ENCODE peak calls at places on chromosomes 11 and 22, in eight cellular contexts. One of them, this sample, is unnamed.

GRCh38 chr22:39498368-39498767 is 3.7 kb upstream of the MIEF1 start:
- DNase-seq in HAP-1: no peak
- DNase-seq in ureter: no peak
- DNase-seq in AG08395: no peak
- DNase-seq in GM23338: no peak
- DNase-seq in NCI-H146: peak
- DNase-seq in hepatocyte: no peak
- DNase-seq in amniotic stem cell: no peak
- DNase-seq in this sample: no peak

GRCh38 chr22:49327411-49327810 is 500.3 kb downstream of the BRD1 start:
- DNase-seq in HAP-1: no peak
- DNase-seq in ureter: peak
- DNase-seq in AG08395: no peak
- DNase-seq in GM23338: no peak
- DNase-seq in NCI-H146: no peak
- DNase-seq in hepatocyte: no peak
- DNase-seq in amniotic stem cell: no peak
- DNase-seq in this sample: no peak

GRCh38 chr11:44162662-44163061 is 67.2 kb downstream of the EXT2 start:
- DNase-seq in HAP-1: no peak
- DNase-seq in ureter: no peak
- DNase-seq in AG08395: no peak
- DNase-seq in GM23338: no peak
- DNase-seq in NCI-H146: no peak
- DNase-seq in hepatocyte: no peak
- DNase-seq in amniotic stem cell: no peak
- DNase-seq in this sample: no peak

GRCh38 chr11:69918231-69918937 is 99.2 kb upstream of the FGF3 start:
- DNase-seq in HAP-1: no peak
- DNase-seq in ureter: no peak
- DNase-seq in AG08395: no peak
- DNase-seq in GM23338: no peak
- DNase-seq in NCI-H146: no peak
- DNase-seq in hepatocyte: no peak
- DNase-seq in amniotic stem cell: no peak
- DNase-seq in this sample: no peak

GRCh38 chr11:109865558-109866186 is 227.5 kb upstream of the ZC3H12C start:
- DNase-seq in HAP-1: no peak
- DNase-seq in ureter: no peak
- DNase-seq in AG08395: peak
- DNase-seq in GM23338: peak
- DNase-seq in NCI-H146: peak
- DNase-seq in hepatocyte: no peak
- DNase-seq in amniotic stem cell: no peak
- DNase-seq in this sample: no peak

GRCh38 chr11:201936-202335 is 5.3 kb downstream of the BET1L start:
- DNase-seq in HAP-1: peak
- DNase-seq in ureter: no peak
- DNase-seq in AG08395: no peak
- DNase-seq in GM23338: peak
- DNase-seq in NCI-H146: no peak
- DNase-seq in hepatocyte: no peak
- DNase-seq in amniotic stem cell: no peak
- DNase-seq in this sample: no peak

GRCh38 chr11:78708388-78708787 is 133.7 kb upstream of the NARS2 start:
- DNase-seq in HAP-1: no peak
- DNase-seq in ureter: no peak
- DNase-seq in AG08395: peak
- DNase-seq in GM23338: peak
- DNase-seq in NCI-H146: no peak
- DNase-seq in hepatocyte: no peak
- DNase-seq in amniotic stem cell: no peak
- DNase-seq in this sample: no peak

GRCh38 chr22:46865052-46865434 is 102.6 kb downstream of the TBC1D22A start:
- DNase-seq in HAP-1: no peak
- DNase-seq in ureter: no peak
- DNase-seq in AG08395: no peak
- DNase-seq in GM23338: no peak
- DNase-seq in NCI-H146: peak
- DNase-seq in hepatocyte: no peak
- DNase-seq in amniotic stem cell: no peak
- DNase-seq in this sample: no peak

GRCh38 chr11:380095-380480 is 10.8 kb downstream of the B4GALNT4 start:
- DNase-seq in HAP-1: no peak
- DNase-seq in ureter: no peak
- DNase-seq in AG08395: no peak
- DNase-seq in GM23338: no peak
- DNase-seq in NCI-H146: no peak
- DNase-seq in hepatocyte: no peak
- DNase-seq in amniotic stem cell: no peak
- DNase-seq in this sample: no peak

GRCh38 chr11:86459682-86460460 is 85.2 kb downstream of the CCDC81 start:
- DNase-seq in HAP-1: no peak
- DNase-seq in ureter: no peak
- DNase-seq in AG08395: peak
- DNase-seq in GM23338: peak
- DNase-seq in NCI-H146: no peak
- DNase-seq in hepatocyte: peak
- DNase-seq in amniotic stem cell: peak
- DNase-seq in this sample: no peak

GRCh38 chr11:60763692-60764369 is 7.2 kb downstream of the MS4A15 start:
- DNase-seq in HAP-1: no peak
- DNase-seq in ureter: no peak
- DNase-seq in AG08395: no peak
- DNase-seq in GM23338: no peak
- DNase-seq in NCI-H146: no peak
- DNase-seq in hepatocyte: no peak
- DNase-seq in amniotic stem cell: no peak
- DNase-seq in this sample: no peak

GRCh38 chr11:57514538-57515331 is 767 bp downstream of the SLC43A1 start:
- DNase-seq in HAP-1: peak
- DNase-seq in ureter: peak
- DNase-seq in AG08395: peak
- DNase-seq in GM23338: peak
- DNase-seq in NCI-H146: peak
- DNase-seq in hepatocyte: peak
- DNase-seq in amniotic stem cell: no peak
- DNase-seq in this sample: peak

GRCh38 chr11:75547617-75548054 is 14.4 kb upstream of the SERPINH1 start:
- DNase-seq in HAP-1: peak
- DNase-seq in ureter: no peak
- DNase-seq in AG08395: peak
- DNase-seq in GM23338: peak
- DNase-seq in NCI-H146: peak
- DNase-seq in hepatocyte: peak
- DNase-seq in amniotic stem cell: peak
- DNase-seq in this sample: no peak

GRCh38 chr11:124481365-124482323 is 36.1 kb upstream of the OR8B8 start:
- DNase-seq in HAP-1: peak
- DNase-seq in ureter: no peak
- DNase-seq in AG08395: peak
- DNase-seq in GM23338: peak
- DNase-seq in NCI-H146: no peak
- DNase-seq in hepatocyte: peak
- DNase-seq in amniotic stem cell: no peak
- DNase-seq in this sample: no peak

GRCh38 chr11:30585892-30586250 is 282 bp downstream of the MPPED2 start:
- DNase-seq in HAP-1: peak
- DNase-seq in ureter: peak
- DNase-seq in AG08395: peak
- DNase-seq in GM23338: peak
- DNase-seq in NCI-H146: peak
- DNase-seq in hepatocyte: peak
- DNase-seq in amniotic stem cell: no peak
- DNase-seq in this sample: no peak

GRCh38 chr11:1060885-1061616 is 13.6 kb upstream of the MUC2 start:
- DNase-seq in HAP-1: peak
- DNase-seq in ureter: no peak
- DNase-seq in AG08395: peak
- DNase-seq in GM23338: no peak
- DNase-seq in NCI-H146: no peak
- DNase-seq in hepatocyte: peak
- DNase-seq in amniotic stem cell: peak
- DNase-seq in this sample: no peak

GRCh38 chr11:19444231-19444630 is 203.5 kb upstream of the E2F8 start:
- DNase-seq in HAP-1: no peak
- DNase-seq in ureter: no peak
- DNase-seq in AG08395: peak
- DNase-seq in GM23338: no peak
- DNase-seq in NCI-H146: no peak
- DNase-seq in hepatocyte: no peak
- DNase-seq in amniotic stem cell: no peak
- DNase-seq in this sample: no peak